ENCODE peak calls at places on chromosomes 11 and 22, in eight cellular contexts. W, T, U, K, N, S, L and H are unnamed samples.

GRCh38 chr11:103798029-103798428 is 238.4 kb upstream of the DDI1 start:
- DNase-seq in U (no peak), W (no peak), N (peak; percentile 75), S (no peak), L (no peak), T (no peak), K (no peak), H (peak; percentile 72)

GRCh38 chr11:76424379-76424778 is 20.4 kb upstream of the EMSY start:
- DNase-seq in N (no peak), U (no peak), K (no peak), S (peak; percentile 2), L (no peak), T (no peak), W (no peak), H (peak; percentile 72)

GRCh38 chr11:21476588-21476987 is 716.3 kb upstream of the ANO5 start:
- DNase-seq in S (no peak), T (no peak), L (no peak), N (no peak), W (no peak), K (no peak), U (no peak), H (no peak)

GRCh38 chr11:70746351-70746750 is 348.0 kb downstream of the CTTN start:
- DNase-seq in T (no peak), K (no peak), N (no peak), S (no peak), W (no peak), L (no peak), U (no peak), H (no peak)

GRCh38 chr11:132126973-132127900 is 756.8 kb downstream of the NTM start:
- DNase-seq in N (peak; percentile 71), L (peak; percentile 72), U (no peak), T (no peak), W (peak; percentile 37), K (no peak), S (peak; percentile 67), H (peak; percentile 33)

GRCh38 chr11:58497951-58498350 is 10.0 kb downstream of the OR5B21 start:
- DNase-seq in K (no peak), S (peak; percentile 56), T (peak; percentile 7), W (no peak), N (no peak), U (no peak), L (no peak), H (no peak)

GRCh38 chr22:20141186-20142077 is 9.4 kb downstream of the CCDC188 start:
- DNase-seq in L (no peak), U (no peak), S (no peak), K (no peak), N (no peak), T (no peak), W (no peak), H (no peak)

GRCh38 chr22:30427871-30428270 is 2.3 kb downstream of the MTFP1 start:
- DNase-seq in N (no peak), T (no peak), S (no peak), L (no peak), W (no peak), U (peak; percentile 37), K (no peak), H (no peak)

GRCh38 chr11:85517272-85517671 is 109.9 kb downstream of the DLG2 start:
- DNase-seq in U (no peak), T (no peak), N (no peak), S (no peak), W (no peak), L (no peak), K (no peak), H (no peak)

GRCh38 chr11:13984616-13985474 is 22.3 kb downstream of the SPON1 start:
- DNase-seq in L (peak; percentile 54), W (no peak), S (no peak), K (no peak), N (no peak), U (peak; percentile 10), T (no peak), H (no peak)

DNA sequence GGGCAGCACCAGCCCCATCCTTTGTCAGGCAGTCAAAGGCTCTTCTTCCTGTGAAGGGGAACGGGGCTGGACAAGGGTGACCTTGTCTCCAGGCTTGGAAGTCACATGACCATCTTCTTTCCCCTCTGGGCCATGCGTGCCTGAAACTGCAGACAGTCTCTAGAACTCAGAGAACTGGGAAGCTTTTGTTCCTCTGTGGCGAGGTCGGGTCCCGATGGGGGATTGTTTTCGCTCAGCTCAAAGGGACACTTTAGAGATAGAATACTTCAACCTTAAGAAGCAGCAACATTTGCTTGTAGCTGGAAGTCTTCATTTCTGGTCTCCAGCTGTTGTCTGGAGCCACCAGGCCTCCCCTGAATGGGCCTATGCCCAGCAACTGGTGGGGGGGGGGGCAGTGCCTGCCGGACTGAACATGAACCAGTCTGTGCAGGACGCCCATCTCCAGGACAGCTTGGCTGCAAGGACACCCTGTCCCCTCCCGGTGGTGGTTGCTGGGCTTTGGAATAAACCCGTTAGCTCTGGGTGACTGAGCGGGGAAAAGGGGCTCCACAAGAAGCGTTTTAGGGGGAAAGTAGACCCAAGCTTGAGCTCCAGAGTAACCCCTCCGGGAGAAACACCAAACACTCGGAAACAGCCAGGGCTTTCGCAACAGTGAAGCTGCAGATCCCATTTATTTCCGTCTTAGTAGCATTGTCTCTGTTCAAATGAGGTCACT is 55.7 kb upstream of the EMID1 start:
- DNase-seq in N (no peak), L (no peak), W (peak; percentile 22), S (no peak), K (no peak), U (no peak), T (no peak), H (no peak)
- H3K4me2 ChIP-seq in N (no peak overlapping the region), L (no peak overlapping the region), W (no peak overlapping the region), S (no peak overlapping the region), K (no peak overlapping the region), U (no peak overlapping the region), T (no peak overlapping the region), H (no peak overlapping the region)

DNA sequence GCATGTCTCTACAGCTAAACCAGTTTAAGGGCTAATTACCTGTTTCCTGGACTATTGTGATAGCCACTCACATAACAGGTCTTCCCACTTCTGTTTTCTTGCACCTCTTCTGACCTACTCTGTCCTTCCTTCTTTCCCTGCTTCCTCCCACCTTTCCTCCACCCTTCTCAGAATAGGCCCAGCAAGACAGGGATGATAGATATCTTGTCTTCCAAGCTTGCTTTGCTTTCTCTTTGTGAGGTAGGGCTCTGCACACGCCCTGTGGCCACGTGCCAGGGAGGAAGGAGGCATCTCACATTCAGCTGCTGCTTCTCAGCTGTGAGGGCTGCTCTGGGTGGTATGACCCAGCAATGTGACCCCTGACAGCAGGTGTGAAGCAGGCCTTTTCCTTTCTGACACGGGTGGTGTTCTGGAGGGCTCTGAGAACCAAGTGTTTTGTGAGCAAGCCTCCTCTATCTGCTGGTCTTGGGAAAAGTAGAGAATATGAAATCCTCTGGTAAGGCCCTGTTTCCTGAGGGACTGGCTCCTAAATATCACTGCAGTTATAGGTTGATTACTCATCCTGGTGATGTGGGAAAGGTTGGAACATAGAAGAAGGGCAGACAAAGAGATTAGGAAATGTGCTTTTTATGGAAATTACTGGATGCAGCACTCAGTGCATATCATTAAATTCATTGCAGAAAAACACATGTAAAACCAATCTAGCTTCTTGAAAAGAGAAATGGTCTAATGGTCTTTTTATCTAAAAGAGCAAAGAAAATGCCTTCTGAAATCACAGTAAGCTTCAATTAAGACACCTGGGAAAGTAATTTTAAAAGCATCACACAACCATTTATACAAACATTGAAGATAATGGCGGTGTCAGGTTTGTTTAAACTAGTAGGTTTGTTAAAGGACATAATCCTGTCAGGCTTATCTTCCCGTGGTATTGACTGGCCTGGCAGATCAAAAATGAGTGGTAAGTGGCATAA is 8.5 kb downstream of the AMOTL1 start:
- DNase-seq in L (no peak), K (peak; percentile 94), S (peak; percentile 72), N (peak; percentile 24), W (no peak), T (no peak), U (no peak), H (peak; percentile 14)
- H3K79me2 ChIP-seq in L (peaks cover 100% of the 10 kb centered on the region), K (peaks cover 100% of the 10 kb centered on the region), S (peaks cover 98% of the 10 kb centered on the region), N (peaks cover 93% of the 10 kb centered on the region), W (peaks cover 7% of the 10 kb centered on the region), T (peaks cover 99% of the 10 kb centered on the region), U (no peaks in the 10 kb centered on the region), H (peaks cover 90% of the 10 kb centered on the region)

GRCh38 chr22:35335468-35335867 is 35.8 kb downstream of the TOM1 start:
- DNase-seq in W (no peak), K (peak; percentile 61), S (no peak), U (no peak), N (no peak), T (no peak), L (no peak), H (no peak)
- TF ChIP-seq CTCF in W (no peak), K (no peak), S (no peak), U (no peak), N (no peak), T (no peak), L (no peak), H (no peak)

GRCh38 chr11:60970890-60971289 is 590 bp upstream of the CD6 start:
- DNase-seq in U (no peak), W (no peak), S (no peak), N (no peak), K (no peak), L (no peak), T (no peak), H (no peak)

GRCh38 chr11:60973699-60974098 is 2.2 kb downstream of the CD6 start:
- DNase-seq in K (no peak), S (no peak), W (no peak), U (no peak), T (no peak), L (no peak), N (no peak), H (no peak)

GRCh38 chr11:60971520-60971919 is at the start of gene CD6:
- DNase-seq in N (no peak), W (no peak), K (no peak), T (no peak), S (no peak), U (no peak), L (no peak), H (no peak)

GRCh38 chr11:60970369-60970774 is 1.1 kb upstream of the CD6 start:
- DNase-seq in S (peak; percentile 34), L (peak; percentile 63), W (peak; percentile 69), K (no peak), U (peak; percentile 66), N (peak; percentile 36), T (no peak), H (peak; percentile 67)

DNA sequence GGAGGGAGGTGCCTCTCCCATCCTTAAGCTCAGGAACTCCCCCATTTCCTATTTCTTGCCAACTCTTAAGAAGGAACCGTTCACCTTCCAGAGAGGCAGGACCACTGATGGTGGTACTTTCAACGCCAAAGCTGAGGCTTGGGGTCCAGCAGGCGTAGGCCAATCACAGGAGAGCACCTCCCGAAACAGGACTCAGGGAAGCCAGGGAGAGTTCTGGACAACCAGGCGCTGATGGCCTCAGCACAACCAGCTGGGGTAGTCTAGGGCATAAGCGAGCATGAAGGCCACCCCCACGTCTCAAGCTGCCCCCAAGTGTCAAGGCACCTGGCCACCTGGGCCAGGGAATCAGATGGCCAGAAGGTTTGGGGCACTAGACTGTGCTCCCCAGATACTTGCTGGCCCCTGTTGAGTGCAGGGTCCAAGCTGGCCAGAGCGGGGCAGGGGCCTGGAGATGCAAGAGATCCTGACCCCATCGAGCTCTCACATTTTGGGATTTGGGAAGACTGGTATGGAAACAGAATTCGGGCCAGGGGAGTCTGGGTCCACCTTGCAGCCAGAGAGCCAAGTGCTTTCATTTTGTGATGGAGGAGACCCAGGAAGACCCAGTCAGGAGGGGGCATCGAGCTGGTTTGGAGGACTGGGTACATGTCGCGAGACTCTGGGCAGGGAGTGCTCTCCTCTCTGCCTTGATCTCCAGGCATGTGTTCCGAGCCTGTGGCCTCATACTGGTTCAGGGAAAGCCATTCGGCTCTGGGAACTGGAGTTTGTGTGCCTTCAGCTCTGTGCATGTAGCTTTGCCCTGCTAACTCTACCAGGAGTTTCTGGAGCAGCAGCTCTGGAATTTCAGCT is 926 bp downstream of the CD6 start:
- DNase-seq in K (no peak), T (no peak), N (no peak), U (no peak), L (no peak), S (no peak), W (no peak), H (no peak)
- H3K4me2 ChIP-seq in K (no peak overlapping the region), T (no peak overlapping the region), N (no peak overlapping the region), U (no peak overlapping the region), L (no peak overlapping the region), S (no peak overlapping the region), W (no peak overlapping the region), H (no peak overlapping the region)

GRCh38 chr11:705646-706438 is at the start of gene EPS8L2:
- DNase-seq in K (peak; percentile 43), T (no peak), L (peak; percentile 84), N (no peak), S (peak; percentile 56), U (no peak), W (peak; percentile 45), H (no peak)
- H3K79me2 ChIP-seq in K (peaks cover 33% of the 10 kb centered on the region), T (peaks cover 31% of the 10 kb centered on the region), L (peaks cover 54% of the 10 kb centered on the region), N (no peaks in the 10 kb centered on the region), S (peaks cover 89% of the 10 kb centered on the region), U (no peaks in the 10 kb centered on the region), W (no peaks in the 10 kb centered on the region), H (no peaks in the 10 kb centered on the region)